ENCODE peak calls at places on chromosomes 3 and 15, in nine cellular contexts. W is left lung, P is foreskin fibroblast, B is ovary, H is AG04450, J is fibroblast of pulmonary artery, Y is stomach, C is heart left ventricle, N is psoas muscle. M is an unnamed sample.

GRCh38 chr15:91974321-91974720 is 120.8 kb downstream of the SLCO3A1 start:
- DNase-seq in W (no peak), H (no peak), P (no peak), J (no peak), N (no peak), B (no peak), C (no peak), Y (no peak), M (no peak)

GRCh38 chr3:27943106-27943505 is 221.0 kb upstream of the EOMES start:
- DNase-seq in B (no peak), Y (no peak), C (no peak), J (peak), P (no peak), N (no peak), H (no peak), W (no peak), M (no peak)

GRCh38 chr3:146747928-146748327 is 142.8 kb upstream of the PLSCR5 start:
- DNase-seq in J (peak), Y (no peak), N (no peak), H (peak), C (no peak), W (no peak), B (no peak), P (peak), M (peak)

GRCh38 chr3:182248349-182248880 is 536.7 kb downstream of the SOX2 start:
- DNase-seq in J (no peak), P (no peak), N (no peak), W (no peak), C (no peak), Y (no peak), B (no peak), H (no peak), M (no peak)

GRCh38 chr3:151894219-151894618 is 20.8 kb downstream of the SUCNR1 start:
- DNase-seq in H (no peak), C (no peak), W (no peak), Y (no peak), B (no peak), N (no peak), J (no peak), P (no peak), M (no peak)

GRCh38 chr3:117165611-117166051 is 456.1 kb downstream of the TUSC7 start:
- DNase-seq in N (no peak), H (no peak), C (no peak), Y (no peak), P (peak), B (no peak), J (no peak), W (no peak), M (no peak)

GRCh38 chr3:187207062-187207461 is 9.8 kb downstream of the RTP1 start:
- DNase-seq in H (no peak), P (no peak), W (no peak), N (no peak), Y (no peak), C (no peak), B (no peak), J (no peak), M (no peak)

GRCh38 chr3:61030469-61031035 is 220.7 kb downstream of the FHIT start:
- DNase-seq in N (no peak), J (peak), Y (no peak), W (no peak), C (no peak), H (no peak), P (no peak), B (no peak), M (no peak)

GRCh38 chr3:128499724-128500275 is 6.8 kb upstream of the GATA2 start:
- DNase-seq in J (peak), C (no peak), W (no peak), H (no peak), Y (no peak), N (no peak), B (no peak), P (no peak), M (no peak)

GRCh38 chr3:142577701-142578308 is 728 bp downstream of the ATR start:
- DNase-seq in Y (no peak), B (no peak), H (no peak), N (no peak), J (peak), P (peak), C (no peak), W (no peak), M (no peak)

GRCh38 chr15:73804421-73804820 is 51.3 kb upstream of the INSYN1 start:
- DNase-seq in H (no peak), N (no peak), J (no peak), B (no peak), Y (no peak), P (no peak), W (no peak), C (no peak), M (no peak)

GRCh38 chr15:38991126-38991525 is 426.5 kb upstream of the RASGRP1 start:
- DNase-seq in C (no peak), H (no peak), B (no peak), W (no peak), N (no peak), P (peak), J (peak), Y (no peak), M (peak)

GRCh38 chr3:171039674-171040073 is 13.2 kb upstream of the SLC2A2 start:
- DNase-seq in J (no peak), C (no peak), Y (no peak), W (no peak), P (no peak), N (no peak), H (no peak), B (no peak), M (no peak)

GRCh38 chr3:113714702-113715101 is 18.3 kb upstream of the USF3 start:
- DNase-seq in B (no peak), Y (no peak), P (no peak), J (no peak), N (no peak), W (no peak), H (no peak), C (no peak), M (no peak)

GRCh38 chr3:72844436-72844999 is 3.7 kb downstream of the SHQ1 start:
- DNase-seq in N (no peak), Y (no peak), C (no peak), W (no peak), P (no peak), B (no peak), J (peak), H (no peak), M (no peak)

GRCh38 chr3:108208831-108209230 is 13.4 kb downstream of the IFT57 start:
- DNase-seq in H (no peak), C (no peak), Y (no peak), N (no peak), B (no peak), W (no peak), P (no peak), J (no peak), M (no peak)

GRCh38 chr15:32765236-32765635 is 47.4 kb downstream of the GREM1 start:
- DNase-seq in W (no peak), C (no peak), J (no peak), B (no peak), N (no peak), Y (no peak), P (no peak), H (no peak), M (no peak)

GRCh38 chr15:89187301-89187700 is 34.1 kb downstream of the RLBP1 start:
- DNase-seq in W (no peak), N (no peak), B (no peak), Y (no peak), C (no peak), J (no peak), H (no peak), P (no peak), M (no peak)

GRCh38 chr3:112498916-112499315 is 356 bp downstream of the BTLA start:
- DNase-seq in C (no peak), B (no peak), J (no peak), Y (no peak), N (no peak), W (no peak), P (no peak), H (no peak), M (no peak)

GRCh38 chr3:112497897-112498548 is 1.2 kb downstream of the BTLA start:
- DNase-seq in W (no peak), H (no peak), P (no peak), J (no peak), Y (no peak), N (no peak), B (no peak), C (no peak), M (no peak)

GRCh38 chr3:112500621-112501020 is 1.3 kb upstream of the BTLA start:
- DNase-seq in J (no peak), P (no peak), N (no peak), C (no peak), B (no peak), H (no peak), Y (no peak), W (no peak), M (no peak)

GRCh38 chr3:112496368-112497067 is 2.8 kb downstream of the BTLA start:
- DNase-seq in N (no peak), B (no peak), P (no peak), Y (no peak), W (no peak), H (no peak), J (no peak), C (no peak), M (no peak)

DNA sequence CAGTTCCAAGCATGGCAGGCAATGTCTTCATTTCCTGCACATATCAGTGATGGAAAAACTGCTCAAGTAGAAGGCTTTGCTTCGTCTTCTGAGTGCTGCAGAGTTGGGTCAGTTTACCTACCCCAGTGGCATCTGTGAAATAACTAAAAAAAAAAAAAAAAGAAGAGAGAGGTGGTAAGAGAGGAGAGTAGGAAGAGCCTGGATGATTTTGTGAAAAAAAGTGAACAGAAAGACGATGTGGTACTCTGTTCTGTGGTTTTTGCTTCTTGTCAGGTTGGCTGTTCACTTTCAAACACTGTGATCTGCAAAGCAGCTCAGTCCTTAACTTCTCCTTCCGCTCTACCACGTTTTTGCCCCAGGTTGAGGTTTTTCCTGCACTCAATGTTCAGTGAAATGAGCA is at the start of gene BTLA:
- DNase-seq in B (no peak), W (no peak), C (no peak), N (no peak), J (no peak), H (no peak), Y (no peak), P (no peak), M (no peak)
- H3K4me3 ChIP-seq in B (no peak), W (no peak), C (peak), N (no peak), J (no peak), H (no peak), Y (no peak), P (no peak), M (no peak)

GRCh38 chr3:133928903-133929607 is 33.4 kb upstream of the RAB6B start:
- DNase-seq in Y (no peak), C (no peak), W (no peak), P (no peak), B (no peak), J (no peak), N (no peak), H (no peak), M (no peak)

GRCh38 chr3:133927543-133928066 is 31.9 kb upstream of the RAB6B start:
- DNase-seq in B (peak), J (no peak), C (peak), W (peak), N (peak), P (no peak), Y (peak), H (no peak), M (no peak)

GRCh38 chr3:133925960-133926735 is 30.5 kb upstream of the RAB6B start:
- DNase-seq in P (no peak), Y (no peak), B (no peak), N (no peak), J (no peak), W (no peak), H (no peak), C (no peak), M (no peak)

GRCh38 chr3:133928136-133928893 is 32.6 kb upstream of the RAB6B start:
- DNase-seq in J (no peak), C (no peak), H (no peak), N (no peak), Y (no peak), P (no peak), B (no peak), W (no peak), M (no peak)

GRCh38 chr3:133926736-133927542 is 31.3 kb upstream of the RAB6B start:
- DNase-seq in N (no peak), Y (no peak), H (no peak), W (no peak), C (no peak), P (no peak), J (no peak), B (no peak), M (no peak)
- TF ChIP-seq CTCF in N (no peak), Y (no peak), H (peak), W (no peak), C (no peak), P (no peak), J (no peak), B (no peak), M (no peak)

GRCh38 chr3:14812196-14812785 is 6.5 kb upstream of the FGD5 start:
- DNase-seq in B (no peak), H (no peak), W (no peak), P (no peak), C (no peak), J (no peak), N (no peak), Y (no peak), M (no peak)
- H3K4me3 ChIP-seq in B (peak), H (no peak), W (peak), P (no peak), C (peak), J (no peak), N (peak), Y (peak), M (no peak)

GRCh38 chr3:42071720-42072582 is 19.2 kb upstream of the TRAK1 start:
- DNase-seq in C (peak), W (no peak), Y (peak), J (peak), H (no peak), B (peak), P (peak), N (peak), M (peak)
- TF ChIP-seq CTCF in C (peak), W (no peak), Y (no peak), J (peak), H (no peak), B (no peak), P (no peak), N (no peak), M (no peak)

GRCh38 chr3:49930241-49930690 is 655 bp upstream of the MON1A start:
- DNase-seq in Y (no peak), W (no peak), B (no peak), P (no peak), N (no peak), H (no peak), C (no peak), J (no peak), M (no peak)

GRCh38 chr3:49927798-49928197 is 1.8 kb downstream of the MON1A start:
- DNase-seq in Y (no peak), C (no peak), W (no peak), H (no peak), J (no peak), N (no peak), P (no peak), B (no peak), M (no peak)

GRCh38 chr3:49929333-49930240 is at the start of gene MON1A:
- DNase-seq in Y (peak), C (peak), P (peak), H (peak), J (peak), B (peak), N (peak), W (peak), M (peak)

GRCh38 chr3:49926117-49926728 is 3.4 kb downstream of the MON1A start:
- DNase-seq in B (no peak), W (no peak), N (no peak), C (no peak), Y (no peak), H (no peak), P (no peak), J (no peak), M (no peak)

GRCh38 chr3:49928511-49929017 is 1.0 kb downstream of the MON1A start:
- DNase-seq in P (no peak), Y (no peak), B (no peak), C (no peak), J (no peak), H (no peak), W (no peak), N (no peak), M (no peak)
- H3K4me3 ChIP-seq in P (peak), Y (peak), B (no peak), C (peak), J (peak), H (peak), W (peak), N (peak), M (peak)

GRCh38 chr15:52234596-52235541 is 43.7 kb upstream of the GNB5 start:
- DNase-seq in J (no peak), B (no peak), W (no peak), H (no peak), Y (no peak), N (no peak), P (no peak), C (no peak), M (no peak)
- TF ChIP-seq CTCF in J (no peak), B (no peak), W (no peak), H (no peak), Y (no peak), N (no peak), P (no peak), C (no peak), M (no peak)

GRCh38 chr15:67823371-67824156 is 1.7 kb upstream of the SKOR1 start:
- DNase-seq in P (no peak), N (no peak), B (no peak), W (peak), C (no peak), H (no peak), J (no peak), Y (no peak), M (no peak)
- H3K4me3 ChIP-seq in P (no peak), N (peak), B (no peak), W (no peak), C (peak), H (no peak), J (no peak), Y (no peak), M (no peak)